ENCODE peak calls at places on chromosomes 4 and X, in eight cellular contexts. L, W, O, J, X, A, M and H are unnamed samples.
A peak's percentile ranks its signal among the peaks of the same experiment; 100 is the strongest.

GRCh38 chr4:72397314-72397713 is 171.7 kb downstream of the ADAMTS3 start:
- DNase-seq in L (no peak), W (no peak), O (no peak), J (no peak), X (peak; percentile 39), A (no peak), M (no peak), H (peak; percentile 66)

GRCh38 chrX:105190252-105190853 is 30.1 kb downstream of the TEX13A start:
- DNase-seq in L (peak; percentile 22), W (peak; percentile 41), O (no peak), J (no peak), X (no peak), A (no peak), M (no peak), H (peak; percentile 40)

GRCh38 chr4:119498520-119498919 is 130.1 kb downstream of the PDE5A start:
- DNase-seq in L (no peak), W (peak; percentile 17), O (no peak), J (peak; percentile 38), X (no peak), A (no peak), M (peak; percentile 86), H (peak; percentile 62)

GRCh38 chrX:39437670-39438441 is 636.6 kb downstream of the MID1IP1 start:
- DNase-seq in L (no peak), W (no peak), O (no peak), J (no peak), X (no peak), A (no peak), M (no peak), H (no peak)

GRCh38 chr4:36763814-36764213 is 480.7 kb upstream of the NWD2 start:
- DNase-seq in L (no peak), W (no peak), O (no peak), J (no peak), X (no peak), A (no peak), M (no peak), H (no peak)

GRCh38 chr4:183801460-183802168 is 103.5 kb upstream of the STOX2 start:
- DNase-seq in L (no peak), W (no peak), O (no peak), J (no peak), X (no peak), A (no peak), M (no peak), H (no peak)

GRCh38 chr4:87982446-87982845 is 6.9 kb downstream of the SPP1 start:
- DNase-seq in L (no peak), W (peak; percentile 16), O (no peak), J (no peak), X (peak; percentile 21), A (no peak), M (no peak), H (peak; percentile 47)

GRCh38 chrX:115946059-115946458 is 224.5 kb upstream of the AGTR2 start:
- DNase-seq in L (no peak), W (no peak), O (no peak), J (no peak), X (no peak), A (no peak), M (no peak), H (no peak)

GRCh38 chrX:53294024-53294648 is 12.8 kb upstream of the IQSEC2 start:
- DNase-seq in L (no peak), W (peak; percentile 32), O (no peak), J (no peak), X (no peak), A (no peak), M (no peak), H (peak; percentile 8)

GRCh38 chrX:71623714-71624113 is 5.4 kb upstream of the CXCR3 start:
- DNase-seq in L (no peak), W (no peak), O (no peak), J (no peak), X (no peak), A (no peak), M (no peak), H (no peak)

GRCh38 chr4:139913398-139913990 is 240.5 kb downstream of the MAML3 start:
- DNase-seq in L (no peak), W (peak; percentile 31), O (no peak), J (peak; percentile 44), X (no peak), A (no peak), M (no peak), H (no peak)

GRCh38 chr4:120921456-120922389 is 803 bp downstream of the PRDM5 start:
- DNase-seq in L (peak; percentile 65), W (peak; percentile 75), O (peak; percentile 24), J (no peak), X (peak; percentile 91), A (peak; percentile 45), M (peak; percentile 80), H (peak; percentile 71)

GRCh38 chrX:42096262-42096939 is 173.0 kb upstream of the CASK start:
- DNase-seq in L (peak; percentile 76), W (peak; percentile 73), O (peak; percentile 51), J (peak; percentile 5), X (no peak), A (peak; percentile 9), M (no peak), H (no peak)

GRCh38 chr4:126777649-126778048 is 855.1 kb upstream of the INTU start:
- DNase-seq in L (peak; percentile 25), W (peak; percentile 92), O (peak; percentile 66), J (no peak), X (no peak), A (no peak), M (no peak), H (no peak)

GRCh38 chr4:84569009-84569408 is 13.9 kb upstream of the CDS1 start:
- DNase-seq in L (no peak), W (no peak), O (no peak), J (no peak), X (no peak), A (no peak), M (no peak), H (no peak)

GRCh38 chr4:169079942-169080827 is 70.1 kb upstream of the CBR4 start:
- DNase-seq in L (peak; percentile 25), W (peak; percentile 74), O (no peak), J (peak; percentile 88), X (peak; percentile 85), A (no peak), M (peak; percentile 74), H (no peak)
- H3K4me3 ChIP-seq in L (no peak overlapping the region), W (no peak overlapping the region), O (no peak overlapping the region), J (peak overlapping the region; percentile 28), X (no peak overlapping the region), A (no peak overlapping the region), M (no peak overlapping the region), H (no peak overlapping the region)

DNA sequence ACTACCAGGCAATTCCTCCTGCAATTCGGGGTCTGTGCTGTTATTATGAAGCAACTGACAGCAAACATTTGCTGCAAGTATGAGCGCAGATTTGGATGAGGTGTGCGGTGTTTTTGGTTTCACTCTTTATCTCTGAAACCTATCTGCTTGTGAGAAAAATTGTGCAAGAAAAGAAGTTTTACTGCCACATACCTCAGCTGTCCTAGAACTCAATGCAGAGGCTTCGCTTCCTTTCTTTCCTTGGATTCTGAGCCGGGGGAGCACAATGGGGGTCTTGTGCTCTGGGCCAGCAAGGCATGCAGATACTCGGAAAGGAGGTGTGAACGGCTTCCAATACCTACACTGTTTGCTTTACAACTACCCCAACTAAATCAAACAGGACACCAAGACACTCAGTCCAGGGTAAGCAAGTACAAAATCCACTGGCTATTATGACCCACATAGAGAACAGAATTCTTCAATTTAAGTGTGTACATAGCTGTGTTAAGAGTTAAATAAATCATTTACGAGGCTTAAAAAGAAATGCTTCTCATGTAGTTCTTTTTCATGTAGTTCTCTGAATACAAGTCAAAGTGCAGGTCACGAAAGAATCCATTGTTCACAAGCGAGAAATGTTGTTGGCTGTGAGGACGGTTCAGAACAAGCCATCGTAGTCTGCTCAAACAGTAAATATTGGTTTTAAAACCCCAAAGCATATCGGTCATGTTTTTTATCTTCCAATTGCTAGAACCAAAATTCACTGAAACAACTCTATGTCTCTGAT is 1.1 kb downstream of the SORBS2 start:
- DNase-seq in L (peak; percentile 72), W (no peak), O (no peak), J (peak; percentile 97), X (no peak), A (no peak), M (no peak), H (no peak)
- H3K4me3 ChIP-seq in L (peak overlapping the region; percentile 36), W (no peak overlapping the region), O (no peak overlapping the region), J (peak overlapping the region; percentile 60), X (peak overlapping the region; percentile 32), A (no peak overlapping the region), M (peak overlapping the region; percentile 54), H (peak overlapping the region; percentile 55)

GRCh38 chrX:48076343-48076742 is 4.9 kb upstream of the ZNF630 start:
- DNase-seq in L (no peak), W (no peak), O (no peak), J (no peak), X (no peak), A (no peak), M (no peak), H (no peak)

GRCh38 chrX:48071064-48071985 is at the start of gene ZNF630:
- DNase-seq in L (peak; percentile 47), W (peak; percentile 26), O (no peak), J (no peak), X (peak; percentile 88), A (peak; percentile 70), M (peak; percentile 78), H (peak; percentile 73)

GRCh38 chrX:48068096-48068887 is 3.1 kb downstream of the ZNF630 start:
- DNase-seq in L (no peak), W (no peak), O (no peak), J (no peak), X (no peak), A (no peak), M (no peak), H (no peak)

DNA sequence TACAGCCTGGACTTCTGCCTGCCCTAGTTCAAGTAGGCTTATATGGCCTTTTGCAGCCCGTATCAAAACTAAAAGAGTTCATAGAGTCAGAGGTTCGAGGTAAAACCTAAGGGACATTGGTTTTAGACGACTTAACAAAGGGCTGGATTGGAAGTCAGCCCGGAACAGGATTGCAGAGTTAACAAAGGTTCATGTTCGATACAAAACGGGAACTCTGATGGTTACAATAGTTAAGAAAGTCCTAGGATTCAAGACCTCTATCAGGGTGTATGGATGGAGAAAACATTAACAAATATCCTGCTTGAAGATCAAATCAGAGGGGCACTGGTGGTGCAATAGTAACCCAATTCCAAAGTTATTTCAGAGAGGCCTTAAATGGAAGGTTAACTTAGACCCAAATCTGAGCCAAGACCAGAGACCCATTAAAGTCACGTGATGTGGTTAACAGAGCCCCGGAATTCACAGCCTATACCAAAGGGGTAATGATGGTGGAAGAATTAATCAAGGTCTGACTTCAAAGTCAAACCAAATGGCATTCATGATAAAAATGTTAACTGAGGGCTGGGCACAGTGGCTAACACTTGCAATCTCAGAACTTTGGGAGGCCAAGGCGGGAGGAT is 656 bp upstream of the ZNF630 start:
- DNase-seq in L (no peak), W (no peak), O (no peak), J (no peak), X (no peak), A (no peak), M (no peak), H (no peak)
- H3K4me3 ChIP-seq in L (no peak overlapping the region), W (peak overlapping the region; percentile 65), O (no peak overlapping the region), J (no peak overlapping the region), X (peak overlapping the region; percentile 58), A (peak overlapping the region; percentile 53), M (peak overlapping the region; percentile 72), H (peak overlapping the region; percentile 54)

DNA sequence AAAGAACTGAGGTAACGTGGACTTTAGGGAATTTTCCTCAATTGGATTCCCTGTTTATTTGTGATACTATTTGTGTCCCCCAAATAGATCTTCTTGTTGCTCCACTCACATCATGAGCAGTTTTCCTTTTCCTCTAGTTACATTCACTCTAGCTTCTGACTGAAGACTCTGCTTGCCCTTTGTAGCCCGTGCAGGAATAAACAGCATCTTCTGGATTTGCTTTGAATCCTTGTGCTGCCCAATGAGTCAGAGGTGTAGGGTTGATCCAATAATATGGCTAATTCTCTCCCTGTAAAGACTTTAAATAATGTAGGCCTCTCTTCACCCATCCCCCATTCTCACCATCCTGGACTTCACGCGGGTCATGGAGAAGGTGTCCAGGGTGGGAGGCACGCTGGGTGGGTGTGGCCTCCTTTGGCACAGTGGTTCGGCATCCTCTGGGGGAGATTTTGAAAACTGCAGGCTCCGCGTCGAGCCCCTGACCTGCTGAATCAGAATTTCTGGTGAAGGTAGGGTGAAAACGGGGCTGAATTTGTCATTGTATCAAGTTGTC is 9.0 kb downstream of the HAND2 start:
- DNase-seq in L (no peak), W (no peak), O (no peak), J (no peak), X (no peak), A (no peak), M (no peak), H (no peak)
- H3K4me3 ChIP-seq in L (no peak overlapping the region), W (no peak overlapping the region), O (no peak overlapping the region), J (no peak overlapping the region), X (no peak overlapping the region), A (no peak overlapping the region), M (peak overlapping the region; percentile 64), H (peak overlapping the region; percentile 96)